ENCODE peak calls at places on chromosome 11, in six cellular contexts. T is neural progenitor cell; X is activated CD8-positive, alpha-beta T cell treated with anti-CD3 and anti-CD28 coated beads for 36 hours; S is HCT116; Y is pancreas; N is colonic mucosa. L is an unnamed sample.

GRCh38 chr11:15006139-15006759 is 34.1 kb upstream of the CALCA start:
- DNase-seq in T (peak), X (peak), S (peak), Y (no peak), N (no peak), L (peak)

GRCh38 chr11:57680552-57680874 is 12.6 kb downstream of the ZDHHC5 start:
- DNase-seq in T (no peak), X (no peak), S (no peak), Y (no peak), N (no peak), L (no peak)

GRCh38 chr11:59204736-59205135 is 8.0 kb downstream of the MPEG1 start:
- DNase-seq in T (no peak), X (no peak), S (no peak), Y (no peak), N (no peak), L (no peak)

GRCh38 chr11:11338304-11338703 is 14.7 kb downstream of the CSNK2A3 start:
- DNase-seq in T (no peak), X (no peak), S (no peak), Y (no peak), N (no peak), L (no peak)

GRCh38 chr11:14411818-14412217 is 52.8 kb upstream of the RRAS2 start:
- DNase-seq in T (no peak), X (no peak), S (no peak), Y (no peak), N (peak), L (no peak)

GRCh38 chr11:40271361-40271760 is 1188.1 kb downstream of the LRRC4C start:
- DNase-seq in T (no peak), X (no peak), S (no peak), Y (no peak), N (no peak), L (no peak)

GRCh38 chr11:94513091-94513490 is 830 bp downstream of the C11orf97 start:
- DNase-seq in T (no peak), X (no peak), S (no peak), Y (no peak), N (peak), L (no peak)

GRCh38 chr11:79244175-79244804 is 196.5 kb downstream of the TENM4 start:
- DNase-seq in T (no peak), X (no peak), S (no peak), Y (no peak), N (no peak), L (no peak)

GRCh38 chr11:20089796-20090653 is 70.2 kb downstream of the DBX1 start:
- DNase-seq in T (no peak), X (no peak), S (no peak), Y (peak), N (no peak), L (no peak)

GRCh38 chr11:69914286-69915150 is 95.3 kb upstream of the FGF3 start:
- DNase-seq in T (no peak), X (no peak), S (no peak), Y (no peak), N (no peak), L (no peak)

GRCh38 chr11:94450061-94450460 is 43.6 kb downstream of the MRE11 start:
- DNase-seq in T (no peak), X (no peak), S (no peak), Y (no peak), N (no peak), L (no peak)

GRCh38 chr11:67349927-67350465 is 3.4 kb downstream of the POLD4 start:
- DNase-seq in T (no peak), X (no peak), S (no peak), Y (no peak), N (no peak), L (no peak)

GRCh38 chr11:65501530-65502273 is 2.9 kb downstream of the MALAT1 start:
- DNase-seq in T (no peak), X (no peak), S (no peak), Y (no peak), N (no peak), L (no peak)

GRCh38 chr11:114090225-114090624 is 30.7 kb downstream of the ZBTB16 start:
- DNase-seq in T (no peak), X (no peak), S (no peak), Y (no peak), N (no peak), L (no peak)

GRCh38 chr11:50174975-50175374 is 142.3 kb downstream of the OR4C45 start:
- DNase-seq in T (no peak), X (no peak), S (no peak), Y (no peak), N (no peak), L (no peak)

GRCh38 chr11:120105576-120105975 is 32.3 kb downstream of the TRIM29 start:
- DNase-seq in T (no peak), X (no peak), S (no peak), Y (no peak), N (no peak), L (no peak)

GRCh38 chr11:34758262-34758661 is 137.4 kb downstream of the EHF start:
- DNase-seq in T (no peak), X (no peak), S (no peak), Y (no peak), N (no peak), L (no peak)

GRCh38 chr11:61973603-61974162 is 6.2 kb upstream of the FTH1 start:
- DNase-seq in T (peak), X (no peak), S (no peak), Y (peak), N (peak), L (no peak)

GRCh38 chr11:82521427-82521826 is 212.2 kb downstream of the FAM181B start:
- DNase-seq in T (no peak), X (no peak), S (no peak), Y (peak), N (no peak), L (no peak)

GRCh38 chr11:65714433-65714832 is 2.4 kb downstream of the KAT5 start:
- DNase-seq in T (no peak), X (no peak), S (no peak), Y (no peak), N (no peak), L (no peak)

GRCh38 chr11:107583629-107584195 is 7.2 kb upstream of the ELMOD1 start:
- DNase-seq in T (no peak), X (no peak), S (no peak), Y (no peak), N (no peak), L (no peak)

GRCh38 chr11:43129329-43129728 is 182.5 kb upstream of the API5 start:
- DNase-seq in T (no peak), X (no peak), S (no peak), Y (no peak), N (no peak), L (no peak)

GRCh38 chr11:120431633-120432032 is 79.9 kb upstream of the GRIK4 start:
- DNase-seq in T (peak), X (peak), S (peak), Y (no peak), N (no peak), L (no peak)

GRCh38 chr11:12008790-12009616 is 577 bp upstream of the DKK3 start:
- DNase-seq in T (peak), X (no peak), S (no peak), Y (no peak), N (no peak), L (peak)

GRCh38 chr11:69012092-69013008 is 696 bp downstream of the MRGPRF start:
- DNase-seq in T (peak), X (no peak), S (no peak), Y (no peak), N (no peak), L (peak)

GRCh38 chr11:62999649-63000048 is 14.9 kb upstream of the SLC22A6 start:
- DNase-seq in T (no peak), X (no peak), S (no peak), Y (peak), N (no peak), L (no peak)

GRCh38 chr11:114259551-114259983 is 36.6 kb upstream of the NNMT start:
- DNase-seq in T (no peak), X (no peak), S (no peak), Y (no peak), N (no peak), L (no peak)

GRCh38 chr11:74425100-74425499 is 26.9 kb upstream of the PGM2L1 start:
- DNase-seq in T (no peak), X (no peak), S (no peak), Y (no peak), N (no peak), L (no peak)

GRCh38 chr11:25596701-25597100 is 735.2 kb upstream of the ANO3 start:
- DNase-seq in T (no peak), X (no peak), S (no peak), Y (no peak), N (no peak), L (no peak)

GRCh38 chr11:129190087-129190486 is 2.0 kb downstream of the ARHGAP32 start:
- DNase-seq in T (no peak), X (no peak), S (no peak), Y (no peak), N (peak), L (no peak)

GRCh38 chr11:45093761-45094455 is 52.5 kb upstream of the PRDM11 start:
- DNase-seq in T (no peak), X (no peak), S (no peak), Y (no peak), N (peak), L (no peak)

GRCh38 chr11:75174781-75175370 is 24.0 kb downstream of the SLCO2B1 start:
- DNase-seq in T (no peak), X (peak), S (no peak), Y (no peak), N (no peak), L (no peak)

GRCh38 chr11:6249822-6250555 is 9.6 kb upstream of the CCKBR start:
- DNase-seq in T (no peak), X (no peak), S (peak), Y (peak), N (peak), L (no peak)

DNA sequence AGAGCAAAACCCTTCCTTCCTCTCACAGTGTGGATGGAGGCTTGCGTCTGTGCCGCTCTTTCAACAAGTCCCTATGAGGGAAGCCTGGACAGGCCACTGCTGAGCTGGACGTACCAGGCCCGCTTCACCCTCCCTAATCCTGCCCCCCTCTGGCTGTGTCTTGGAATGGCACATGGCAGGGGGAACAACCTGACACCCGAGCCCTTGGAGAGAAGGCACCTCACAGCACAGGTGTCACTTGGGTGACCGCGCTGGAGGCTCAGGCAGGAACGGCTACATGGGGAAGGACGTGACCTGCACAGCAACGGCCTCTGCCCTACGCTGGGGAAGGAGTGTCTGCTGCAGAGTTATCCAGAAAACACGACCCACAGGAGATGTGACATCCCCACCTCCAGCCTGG is 11.0 kb downstream of the CARS1 start:
- DNase-seq in T (peak), X (no peak), S (no peak), Y (no peak), N (no peak), L (no peak)
- TF ChIP-seq CTCF in T (peak), X (no peak), S (no peak), Y (no peak), N (no peak), L (no peak)

DNA sequence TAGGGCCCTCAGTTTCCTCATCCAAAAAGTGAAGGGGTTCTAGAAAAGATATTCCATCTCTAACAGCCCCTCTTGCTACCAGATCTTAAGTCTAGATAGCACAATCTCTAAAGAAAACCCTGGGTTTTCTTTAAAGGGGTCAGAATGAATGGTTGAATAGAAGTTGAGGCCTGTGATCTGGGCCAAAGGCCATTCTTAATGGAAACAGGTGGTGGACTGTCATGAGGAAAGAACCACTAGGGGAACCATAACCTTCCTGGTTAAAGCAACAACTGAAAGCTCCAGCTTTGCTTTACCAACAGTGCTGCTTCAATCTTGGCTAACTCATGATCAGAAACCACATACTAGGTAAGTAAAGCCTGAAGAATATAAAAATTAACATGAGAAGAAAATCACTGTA is 1.8 kb downstream of the CELF1 start:
- DNase-seq in T (peak), X (no peak), S (no peak), Y (no peak), N (no peak), L (peak)
- TF ChIP-seq CTCF in T (peak), X (no peak), S (peak), Y (no peak), N (peak), L (no peak)

GRCh38 chr11:101848262-101848661 is 66.5 kb upstream of the CEP126 start:
- DNase-seq in T (peak), X (no peak), S (no peak), Y (no peak), N (no peak), L (no peak)
- TF ChIP-seq CTCF in T (peak), X (peak), S (peak), Y (peak), N (no peak), L (no peak)

DNA sequence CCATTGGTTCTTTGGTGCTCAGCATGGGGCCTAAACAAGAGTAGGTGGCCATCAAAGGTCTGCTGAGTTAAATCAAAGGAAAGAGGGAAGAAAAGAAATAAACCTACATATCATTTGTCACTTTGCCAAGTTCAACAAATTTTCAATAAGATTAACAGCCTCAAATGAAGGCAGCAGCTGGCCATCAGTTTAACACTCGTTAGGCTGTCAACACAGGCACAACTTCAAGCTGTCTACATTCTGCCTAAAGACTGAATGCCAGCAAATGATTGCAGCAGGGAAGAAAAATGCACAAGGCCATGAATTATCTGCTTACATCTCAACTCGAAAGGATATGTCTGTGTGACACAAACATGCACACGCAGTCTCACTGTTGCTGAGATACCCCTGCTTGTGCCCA is 40.2 kb downstream of the TRIM66 start:
- DNase-seq in T (no peak), X (no peak), S (no peak), Y (no peak), N (no peak), L (no peak)
- TF ChIP-seq CTCF in T (no peak), X (no peak), S (no peak), Y (no peak), N (no peak), L (no peak)

L was measured in GM20000.